ENCODE peak calls at places on chromosome 14, in four cellular contexts. B is cardiac muscle cell, T is uterus, D is HAP-1. J is an unnamed sample. For H3K4me1, the result is how much of the 10 kb centered on the place peaks cover.

GRCh38 chr14:59704054-59704453 is 127.4 kb upstream of the CCDC175 start:
- DNase-seq in T (no peak), B (no peak), D (no peak), J (no peak)

GRCh38 chr14:23936084-23936829 is 17.3 kb upstream of the DHRS4 start:
- DNase-seq in D (no peak), T (no peak), B (no peak), J (no peak)

GRCh38 chr14:21894003-21894897 is 220.6 kb upstream of the OR4E1 start:
- DNase-seq in B (peak), T (no peak), D (no peak), J (no peak)

GRCh38 chr14:31068235-31068634 is 42.1 kb upstream of the STRN3 start:
- DNase-seq in T (no peak), D (no peak), B (no peak), J (no peak)

GRCh38 chr14:105069887-105070759 is 4.9 kb upstream of the GPR132 start:
- DNase-seq in B (no peak), D (no peak), T (no peak), J (no peak)

GRCh38 chr14:54026671-54027070 is 70.0 kb upstream of the BMP4 start:
- DNase-seq in T (no peak), B (no peak), D (no peak), J (no peak)

GRCh38 chr14:50335989-50336391 is 23.9 kb downstream of the DMAC2L start:
- DNase-seq in B (no peak), T (no peak), D (no peak), J (peak)

GRCh38 chr14:104731925-104732294 is 7.9 kb downstream of the ADSS1 start:
- DNase-seq in D (no peak), T (no peak), B (no peak), J (no peak)

GRCh38 chr14:77133718-77134338 is 7.8 kb downstream of the ZDHHC22 start:
- DNase-seq in B (peak), T (no peak), D (peak), J (peak)

GRCh38 chr14:20697273-20698017 is 8.9 kb downstream of the ANG start:
- DNase-seq in B (peak), T (no peak), D (peak), J (peak)

GRCh38 chr14:68160779-68161546 is 341.4 kb downstream of the RAD51B start:
- DNase-seq in B (no peak), D (peak), T (no peak), J (peak)

GRCh38 chr14:94213021-94213420 is 38.9 kb downstream of the PPP4R4 start:
- DNase-seq in D (no peak), B (no peak), T (no peak), J (no peak)

GRCh38 chr14:86035882-86036281 is 505.9 kb downstream of the FLRT2 start:
- DNase-seq in T (no peak), B (peak), D (peak), J (no peak)

GRCh38 chr14:87305345-87305744 is 687.6 kb downstream of the GALC start:
- DNase-seq in D (no peak), B (no peak), T (no peak), J (no peak)

GRCh38 chr14:82447586-82447985 is 913.9 kb upstream of the SEL1L start:
- DNase-seq in D (peak), B (no peak), T (no peak), J (no peak)

GRCh38 chr14:94850332-94851211 is 80.7 kb upstream of the GSC start:
- DNase-seq in B (no peak), T (no peak), D (no peak), J (no peak)

GRCh38 chr14:57871487-57872080 is 5.7 kb upstream of the SLC35F4 start:
- DNase-seq in T (no peak), B (peak), D (no peak), J (peak)

GRCh38 chr14:94392510-94392935 is 4.1 kb upstream of the SERPINA1 start:
- DNase-seq in D (no peak), T (no peak), B (no peak), J (no peak)

GRCh38 chr14:42715316-42715715 is 1108.6 kb downstream of the LRFN5 start:
- DNase-seq in B (no peak), T (no peak), D (no peak), J (no peak)

GRCh38 chr14:104443391-104444158 is 136.0 kb upstream of the C14orf180 start:
- DNase-seq in B (peak), D (no peak), T (no peak), J (no peak)

GRCh38 chr14:95362180-95362494 is 42.4 kb upstream of the CLMN start:
- DNase-seq in T (no peak), D (no peak), B (no peak), J (no peak)

GRCh38 chr14:106268013-106268727 is 741.8 kb downstream of the TMEM121 start:
- DNase-seq in D (no peak), B (no peak), T (no peak), J (no peak)

GRCh38 chr14:59630281-59630963 is 53.8 kb upstream of the CCDC175 start:
- DNase-seq in B (peak), T (no peak), D (no peak), J (no peak)

GRCh38 chr14:101843665-101844064 is 82.2 kb downstream of the PPP2R5C start:
- DNase-seq in B (no peak), T (no peak), D (no peak), J (no peak)

GRCh38 chr14:32824195-32824594 is 114.5 kb upstream of the NPAS3 start:
- DNase-seq in B (no peak), D (no peak), T (no peak), J (no peak)

GRCh38 chr14:63573579-63573978 is 30.4 kb upstream of the PPP2R5E start:
- DNase-seq in D (no peak), T (no peak), B (no peak), J (peak)

GRCh38 chr14:97185186-97185585 is 388.0 kb downstream of the VRK1 start:
- DNase-seq in B (peak), D (no peak), T (no peak), J (no peak)

GRCh38 chr14:100761481-100761880 is 34.8 kb downstream of the DLK1 start:
- DNase-seq in T (no peak), B (no peak), D (no peak), J (peak)

GRCh38 chr14:93956514-93957332 is 19.6 kb downstream of the ASB2 start:
- DNase-seq in T (no peak), D (no peak), B (peak), J (no peak)

GRCh38 chr14:36129181-36129580 is 47.3 kb downstream of the PTCSC3 start:
- DNase-seq in D (peak), B (no peak), T (no peak), J (no peak)

GRCh38 chr14:24093901-24094838 is at the start of gene PCK2:
- DNase-seq in B (peak), D (peak), T (peak), J (peak)

GRCh38 chr14:39217214-39217879 is 16.4 kb upstream of the MIA2 start:
- DNase-seq in D (no peak), B (no peak), T (no peak), J (no peak)

GRCh38 chr14:28077005-28077404 is 689.6 kb upstream of the FOXG1 start:
- DNase-seq in T (no peak), D (no peak), B (no peak), J (no peak)

GRCh38 chr14:54814076-54814475 is 88.5 kb downstream of the GCH1 start:
- DNase-seq in T (no peak), D (no peak), B (no peak), J (no peak)

GRCh38 chr14:65485516-65485915 is 73.0 kb downstream of the FUT8 start:
- DNase-seq in B (no peak), D (no peak), T (no peak), J (peak)

GRCh38 chr14:55336161-55336560 is 64.9 kb downstream of the FBXO34 start:
- DNase-seq in D (no peak), T (no peak), B (no peak), J (peak)

GRCh38 chr14:93971635-93972027 is 4.7 kb downstream of the ASB2 start:
- DNase-seq in T (no peak), D (no peak), B (no peak), J (no peak)

GRCh38 chr14:90491221-90491867 is 94.5 kb downstream of the CALM1 start:
- DNase-seq in T (peak), B (no peak), D (no peak), J (peak)

GRCh38 chr14:44418856-44419255 is 88.2 kb downstream of the FSCB start:
- DNase-seq in B (no peak), D (no peak), T (no peak), J (no peak)

DNA sequence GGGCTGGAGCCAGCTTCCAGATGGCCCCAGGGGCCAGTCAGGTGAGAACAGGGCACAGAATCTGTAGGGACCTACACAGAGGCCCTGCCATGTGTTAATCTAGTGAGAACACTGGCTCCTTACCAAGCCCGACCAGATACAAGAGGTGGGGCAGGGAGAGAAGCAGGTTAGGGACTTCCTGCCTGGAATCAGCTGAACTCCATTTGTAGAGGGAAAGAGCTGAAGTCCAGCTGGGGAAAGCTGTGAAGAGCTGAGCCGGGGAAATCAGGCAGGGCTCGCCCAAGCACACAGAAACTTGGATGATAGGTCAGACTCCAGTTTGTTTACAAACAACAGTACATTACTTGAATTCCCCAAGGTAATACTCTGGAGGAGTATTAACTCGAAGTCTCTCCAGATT is 46.7 kb downstream of the PTGER2 start:
- DNase-seq in B (no peak), T (no peak), D (no peak), J (no peak)
- H3K4me1 ChIP-seq in B (under half), T (under half), D (under half), J (under half)

GRCh38 chr14:103370087-103370486 is 15.1 kb upstream of the MARK3 start:
- DNase-seq in T (no peak), D (no peak), B (no peak), J (no peak)
- H3K4me1 ChIP-seq in T (under half), D (under half), B (under half), J (under half)

DNA sequence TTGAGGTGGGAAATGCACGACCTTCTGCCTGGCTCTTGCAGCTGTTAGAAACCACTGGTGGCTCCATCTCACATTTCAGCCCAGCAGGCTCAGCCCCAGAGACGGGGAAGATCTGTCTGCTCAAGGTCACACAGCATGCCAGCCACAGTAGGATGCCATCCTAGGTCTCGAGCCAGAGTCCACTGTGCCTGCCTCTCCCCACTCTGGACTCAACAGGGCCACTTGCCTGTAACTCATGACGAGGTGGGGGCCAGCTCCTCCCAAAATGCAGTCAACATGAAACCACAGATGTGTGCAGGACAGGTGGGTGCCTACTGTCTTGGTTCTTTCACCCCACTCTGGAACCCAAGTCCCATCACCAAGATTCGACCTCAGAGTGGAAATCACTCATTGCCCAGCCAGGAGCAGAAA is 23.2 kb downstream of the BCL11B start:
- DNase-seq in D (no peak), T (no peak), B (no peak), J (no peak)
- H3K4me1 ChIP-seq in D (under half), T (under half), B (under half), J (under half)

GRCh38 chr14:61438860-61439765 is 117.7 kb downstream of the PRKCH start:
- DNase-seq in D (no peak), T (peak), B (peak), J (peak)
- H3K4me1 ChIP-seq in D (under half), T (under half), B (under half), J (under half)

GRCh38 chr14:74235017-74235416 is 4.2 kb upstream of the VSX2 start:
- DNase-seq in D (no peak), T (no peak), B (no peak), J (no peak)

GRCh38 chr14:74239848-74240793 is 872 bp downstream of the VSX2 start:
- DNase-seq in T (no peak), B (no peak), D (no peak), J (peak)

GRCh38 chr14:74238974-74239847 is at the start of gene VSX2:
- DNase-seq in B (no peak), T (no peak), D (no peak), J (no peak)

GRCh38 chr14:74240794-74241610 is 1.8 kb downstream of the VSX2 start:
- DNase-seq in D (no peak), T (no peak), B (peak), J (peak)

DNA sequence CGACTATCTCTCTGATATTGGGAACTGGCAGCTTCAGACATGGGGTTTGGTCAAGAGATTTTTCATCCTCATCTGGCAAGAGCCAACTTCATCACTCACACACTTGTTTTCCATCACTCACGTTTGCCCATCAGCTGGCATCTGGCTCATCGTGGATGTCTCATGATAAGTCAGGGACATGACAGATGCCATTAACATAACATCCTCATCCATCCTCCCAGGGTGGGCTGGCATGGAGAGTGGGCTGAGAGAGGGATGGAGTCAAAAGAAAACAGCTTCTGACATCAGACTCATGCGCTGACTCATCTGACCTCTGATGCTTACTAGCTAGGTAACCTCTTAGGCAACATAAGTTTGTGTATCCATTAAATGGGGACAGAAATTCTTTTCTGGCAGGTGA is 1.8 kb upstream of the VSX2 start:
- DNase-seq in B (no peak), T (no peak), D (no peak), J (no peak)
- H3K4me1 ChIP-seq in B (under half), T (under half), D (under half), J (under half)

GRCh38 chr14:66815687-66816086 is 307.7 kb downstream of the GPHN start:
- DNase-seq in D (no peak), B (no peak), T (no peak), J (no peak)
- H3K4me1 ChIP-seq in D (under half), B (under half), T (under half), J (under half)

GRCh38 chr14:99546230-99546879 is 57.7 kb downstream of the CCDC85C start:
- DNase-seq in B (no peak), D (no peak), T (peak), J (no peak)
- H3K4me1 ChIP-seq in B (under half), D (under half), T (under half), J (under half)

GRCh38 chr14:92599786-92600185 is 86.2 kb downstream of the RIN3 start:
- DNase-seq in T (no peak), D (no peak), B (no peak), J (no peak)
- H3K4me1 ChIP-seq in T (under half), D (under half), B (under half), J (under half)

GRCh38 chr14:74510211-74510931 is 16.8 kb downstream of the ISCA2 start:
- DNase-seq in B (peak), D (no peak), T (no peak), J (no peak)
- H3K4me1 ChIP-seq in B (under half), D (under half), T (under half), J (under half)

J was measured in endothelial cell of umbilical vein.